ENCODE peak calls at places on chromosomes 3 and 15, in eight cellular contexts. M is K562, Z is GM13977, V is lower leg skin, D is endothelial cell, J is AG04449, Q is cardiac muscle cell, C is omental fat pad. E is an unnamed sample.

GRCh38 chr3:170835346-170835745 is 34.6 kb downstream of the RPL22L1 start:
- DNase-seq in J (no peak), Q (peak), C (no peak), V (no peak), M (no peak), Z (no peak), D (no peak), E (no peak)

GRCh38 chr3:72665701-72666443 is 182.4 kb downstream of the SHQ1 start:
- DNase-seq in V (no peak), J (no peak), M (peak), Q (peak), D (peak), Z (peak), C (peak), E (no peak)

GRCh38 chr15:25863067-25863967 is at the start of gene ATP10A:
- DNase-seq in D (peak), M (no peak), Q (peak), J (no peak), V (no peak), C (no peak), Z (no peak), E (no peak)

GRCh38 chr15:71145648-71146047 is 30.4 kb downstream of the THSD4 start:
- DNase-seq in M (no peak), Q (no peak), D (no peak), C (no peak), V (no peak), Z (no peak), J (no peak), E (no peak)

GRCh38 chr15:33007295-33007855 is 187.1 kb downstream of the FMN1 start:
- DNase-seq in C (no peak), V (no peak), D (peak), Q (peak), J (no peak), M (peak), Z (no peak), E (no peak)

GRCh38 chr15:67068724-67069400 is 3.5 kb downstream of the SMAD3 start:
- DNase-seq in C (no peak), D (no peak), V (no peak), Q (no peak), J (no peak), M (peak), Z (no peak), E (no peak)

GRCh38 chr15:26690778-26691177 is 82.1 kb downstream of the GABRB3 start:
- DNase-seq in V (no peak), Q (no peak), C (no peak), Z (no peak), D (no peak), M (no peak), J (no peak), E (no peak)

GRCh38 chr15:37096878-37097568 is 3.3 kb downstream of the MEIS2 start:
- DNase-seq in Q (no peak), V (no peak), D (no peak), C (no peak), M (no peak), J (no peak), Z (no peak), E (no peak)

GRCh38 chr3:154122096-154122911 is 1.1 kb downstream of the ARHGEF26 start:
- DNase-seq in M (no peak), C (no peak), J (no peak), Q (peak), D (peak), V (no peak), Z (peak), E (no peak)

GRCh38 chr3:71369733-71370391 is 213.7 kb downstream of the FOXP1 start:
- DNase-seq in C (no peak), V (no peak), J (peak), Q (no peak), M (no peak), Z (no peak), D (no peak), E (no peak)

GRCh38 chr15:76286231-76286879 is 24.9 kb downstream of the ETFA start:
- DNase-seq in J (no peak), D (no peak), C (no peak), Q (no peak), M (no peak), Z (peak), V (no peak), E (no peak)

GRCh38 chr3:133393691-133394474 is 6.0 kb upstream of the BFSP2 start:
- DNase-seq in M (no peak), C (no peak), Z (no peak), D (no peak), Q (no peak), J (no peak), V (no peak), E (no peak)

GRCh38 chr3:12708584-12709192 is 44.8 kb upstream of the RAF1 start:
- DNase-seq in J (no peak), V (no peak), C (no peak), M (peak), D (no peak), Z (no peak), Q (peak), E (no peak)

GRCh38 chr3:139113231-139113749 is 68.6 kb upstream of the PRR23C start:
- DNase-seq in D (no peak), Q (no peak), C (no peak), Z (no peak), V (no peak), J (no peak), M (peak), E (no peak)

GRCh38 chr3:11185564-11186317 is 31.4 kb downstream of the HRH1 start:
- DNase-seq in V (peak), Q (no peak), J (peak), Z (no peak), M (no peak), D (no peak), C (peak), E (no peak)

GRCh38 chr15:90064931-90065681 is 37.2 kb downstream of the IDH2 start:
- DNase-seq in C (no peak), D (peak), Q (peak), V (no peak), M (no peak), Z (no peak), J (no peak), E (no peak)

GRCh38 chr3:126340596-126340942 is 16.6 kb downstream of the KLF15 start:
- DNase-seq in Z (no peak), D (no peak), J (no peak), C (peak), M (no peak), Q (no peak), V (no peak), E (no peak)

GRCh38 chr15:69976366-69976994 is 121.2 kb downstream of the TLE3 start:
- DNase-seq in D (peak), J (no peak), C (no peak), Q (peak), Z (no peak), M (peak), V (no peak), E (peak)

GRCh38 chr3:53254190-53254809 is 1.5 kb downstream of the TKT start:
- DNase-seq in Q (peak), J (no peak), D (no peak), C (no peak), V (no peak), Z (no peak), M (peak), E (no peak)

GRCh38 chr15:54273928-54274327 is 295.7 kb downstream of the UNC13C start:
- DNase-seq in C (no peak), Z (no peak), Q (peak), V (no peak), D (peak), J (no peak), M (peak), E (no peak)

GRCh38 chr3:52483577-52484495 is 11.3 kb upstream of the STAB1 start:
- DNase-seq in M (no peak), Z (no peak), C (no peak), J (peak), V (no peak), Q (peak), D (no peak), E (no peak)

GRCh38 chr3:129613205-129613740 is 6.8 kb upstream of the PLXND1 start:
- DNase-seq in C (no peak), J (no peak), Q (no peak), V (no peak), Z (no peak), D (no peak), M (no peak), E (no peak)

GRCh38 chr15:98807262-98807661 is 158.9 kb downstream of the IGF1R start:
- DNase-seq in D (no peak), Z (no peak), J (peak), Q (no peak), M (no peak), V (no peak), C (no peak), E (no peak)

GRCh38 chr15:98806275-98806895 is 158.0 kb downstream of the IGF1R start:
- DNase-seq in Z (no peak), V (no peak), C (no peak), J (no peak), M (no peak), D (no peak), Q (no peak), E (no peak)

GRCh38 chr15:98803228-98804056 is 155.1 kb downstream of the IGF1R start:
- DNase-seq in Z (no peak), M (no peak), C (no peak), J (no peak), V (no peak), Q (no peak), D (no peak), E (no peak)

GRCh38 chr15:98804057-98804380 is 155.7 kb downstream of the IGF1R start:
- DNase-seq in M (no peak), V (no peak), Q (no peak), J (no peak), D (no peak), Z (no peak), C (no peak), E (no peak)

DNA sequence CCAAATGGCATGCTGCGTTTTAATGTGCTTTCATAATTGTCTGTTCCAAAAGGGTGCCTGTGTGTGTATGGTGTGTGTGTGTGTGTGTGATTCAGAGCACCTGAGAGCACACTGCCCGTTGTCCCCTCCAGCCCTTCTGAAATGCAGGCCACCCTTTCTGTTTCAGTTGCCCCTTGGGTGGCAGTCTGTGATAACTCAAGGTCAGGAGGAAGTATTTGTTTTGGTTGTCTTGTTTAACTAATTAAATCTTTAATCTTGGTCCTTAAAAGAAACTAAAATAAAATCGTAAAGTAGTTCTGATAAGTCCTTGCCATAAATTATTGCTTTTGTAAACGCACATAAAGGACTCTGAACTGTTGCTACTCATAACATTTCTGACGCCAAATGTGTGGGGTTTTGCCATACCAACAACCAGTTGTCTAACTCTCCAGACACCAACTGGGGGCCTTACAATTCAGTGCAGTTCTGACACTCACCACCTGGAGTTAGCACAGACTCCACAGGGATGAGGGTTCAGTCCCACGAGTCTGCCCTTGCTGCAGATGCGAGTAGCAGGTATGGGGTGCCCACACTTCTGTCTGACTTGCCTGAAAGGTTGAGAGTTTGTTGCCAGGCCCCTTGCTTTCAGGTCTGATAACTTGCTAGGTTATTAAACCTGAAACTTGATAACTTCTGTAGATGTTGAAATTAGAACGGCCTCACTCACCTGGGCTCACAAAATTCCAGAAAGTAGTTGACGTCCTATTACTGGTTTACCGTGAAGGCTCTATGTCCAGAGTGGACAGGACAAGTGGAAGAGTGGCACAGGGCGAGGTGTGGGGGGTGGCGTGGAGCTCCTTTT is 157.3 kb downstream of the IGF1R start:
- DNase-seq in C (no peak), J (no peak), Q (no peak), Z (no peak), M (peak), D (no peak), V (no peak), E (no peak)
- TF ChIP-seq CTCF in C (no peak), J (peak), Q (peak), Z (no peak), M (no peak), D (peak), V (no peak), E (peak)

GRCh38 chr15:40108855-40109735 is at the start of gene BMF:
- DNase-seq in V (peak), Q (peak), Z (peak), M (peak), D (peak), J (peak), C (peak), E (peak)
- TF ChIP-seq CTCF in V (no peak), Q (peak), Z (peak), M (peak), D (no peak), J (peak), C (no peak), E (no peak)

GRCh38 chr3:2711081-2711480 is 399.1 kb downstream of the IL5RA start:
- DNase-seq in M (no peak), D (no peak), C (no peak), Z (no peak), J (no peak), Q (peak), V (no peak), E (no peak)

GRCh38 chr3:2714856-2715255 is 395.3 kb downstream of the IL5RA start:
- DNase-seq in D (no peak), Z (peak), V (no peak), J (no peak), M (no peak), Q (no peak), C (no peak), E (no peak)

DNA sequence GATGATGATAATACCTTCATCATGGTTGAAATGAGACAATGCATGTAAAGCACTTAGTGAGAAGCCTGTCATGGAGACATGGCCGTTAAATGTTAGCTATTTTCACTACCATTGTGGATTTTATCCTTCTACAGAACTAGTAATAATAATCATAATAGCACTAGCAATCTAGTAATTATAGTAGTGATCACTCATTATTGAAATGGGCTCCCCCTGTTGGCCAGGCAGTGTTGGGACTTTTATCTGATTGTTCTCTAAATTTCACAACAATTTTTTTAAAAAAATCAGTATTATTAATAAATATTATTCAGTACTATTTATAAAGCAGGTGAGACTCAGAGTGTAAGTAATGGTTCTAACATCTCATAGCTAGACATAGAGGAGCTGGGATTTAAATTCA is 396.3 kb downstream of the IL5RA start:
- DNase-seq in V (no peak), Q (no peak), M (no peak), Z (no peak), D (no peak), C (no peak), J (no peak), E (no peak)
- TF ChIP-seq CTCF in V (no peak), Q (no peak), M (no peak), Z (peak), D (no peak), C (no peak), J (no peak), E (peak)

GRCh38 chr3:148625991-148626390 is 71.7 kb upstream of the AGTR1 start:
- DNase-seq in D (no peak), Z (no peak), Q (no peak), J (no peak), V (no peak), C (no peak), M (no peak), E (no peak)

GRCh38 chr3:148629006-148629405 is 68.7 kb upstream of the AGTR1 start:
- DNase-seq in V (no peak), Q (no peak), C (no peak), Z (no peak), M (no peak), J (no peak), D (no peak), E (no peak)

GRCh38 chr3:148631124-148631903 is 66.4 kb upstream of the AGTR1 start:
- DNase-seq in M (no peak), Z (no peak), D (peak), V (no peak), Q (peak), J (no peak), C (no peak), E (no peak)
- TF ChIP-seq CTCF in M (no peak), Z (no peak), D (no peak), V (no peak), Q (peak), J (peak), C (no peak), E (no peak)

DNA sequence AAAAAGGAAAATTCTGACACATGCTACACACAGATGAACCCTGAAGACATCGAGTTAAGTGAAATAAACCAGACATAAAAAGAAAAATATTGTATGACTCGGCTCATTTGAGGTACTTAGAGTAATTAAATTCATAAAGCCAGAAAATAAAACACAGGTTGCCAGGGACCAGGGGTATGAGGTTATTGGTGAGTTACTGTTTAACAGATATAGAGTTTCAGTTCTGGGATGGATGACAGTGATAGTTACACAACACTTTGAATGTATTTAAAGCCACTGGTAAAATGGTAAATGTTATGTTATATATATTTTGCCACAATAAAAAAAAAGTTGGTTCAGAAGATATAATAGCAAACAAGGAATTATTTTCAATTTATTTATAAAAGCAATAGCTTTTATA is 436.1 kb upstream of the WNT5A start:
- DNase-seq in J (no peak), Z (no peak), M (no peak), D (no peak), V (no peak), C (no peak), Q (no peak), E (no peak)
- TF ChIP-seq CTCF in J (no peak), Z (no peak), M (no peak), D (no peak), V (no peak), C (no peak), Q (no peak), E (no peak)

DNA sequence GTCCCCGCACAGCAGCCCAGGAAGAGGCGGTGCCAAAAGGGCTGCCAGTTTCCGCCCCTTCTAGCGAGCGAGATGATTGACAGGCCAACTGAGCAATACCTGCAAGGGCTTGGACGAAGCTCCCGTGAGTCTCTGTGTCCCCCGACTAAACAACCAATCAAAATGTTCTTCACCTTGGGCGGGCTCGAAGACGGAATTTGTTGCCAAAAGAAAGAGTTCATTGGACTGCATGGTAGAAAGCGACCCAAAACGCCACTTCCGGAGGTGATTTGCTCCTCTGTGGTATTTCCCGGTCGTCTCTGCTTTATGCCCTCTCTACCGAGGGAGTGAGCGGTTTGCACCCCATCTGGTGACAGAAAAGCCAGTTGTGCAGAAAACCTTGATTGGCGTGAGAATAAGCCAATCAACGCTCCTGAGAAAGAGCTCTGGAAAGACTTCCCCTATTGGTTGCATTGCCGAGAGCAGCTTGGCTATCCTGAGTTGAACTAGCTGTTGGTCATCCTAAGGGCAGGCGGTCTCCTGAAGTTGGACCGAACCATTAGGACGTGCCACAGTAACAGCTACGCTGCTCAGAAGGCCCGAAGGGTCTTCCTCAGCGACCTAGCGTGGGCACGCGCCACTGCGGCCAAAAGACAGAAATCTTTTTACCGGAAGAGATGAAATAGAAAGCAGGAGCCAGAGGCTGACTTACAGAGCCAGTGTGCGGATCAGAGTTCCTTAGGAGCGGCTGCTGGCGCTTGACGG is 545 bp upstream of the UBP1 start:
- DNase-seq in Q (peak), J (peak), V (peak), D (peak), C (peak), Z (peak), M (peak), E (no peak)
- TF ChIP-seq CTCF in Q (peak), J (no peak), V (no peak), D (no peak), C (no peak), Z (no peak), M (no peak), E (no peak)

GRCh38 chr3:196156160-196156559 is 55.0 kb downstream of the ZDHHC19 start:
- DNase-seq in J (no peak), D (no peak), M (no peak), C (no peak), Q (no peak), V (no peak), Z (no peak), E (no peak)
- TF ChIP-seq CTCF in J (no peak), D (no peak), M (no peak), C (no peak), Q (no peak), V (no peak), Z (no peak), E (no peak)